ENCODE peak calls at places on chromosome 10, in seven cellular contexts. L, Y, W, F, K, C and O are unnamed samples.

GRCh38 chr10:91271886-91272285 is 51.4 kb downstream of the PCGF5 start:
- DNase-seq in L (no peak), Y (no peak), W (no peak), F (peak; percentile 86), K (no peak), C (no peak), O (peak; percentile 82)

GRCh38 chr10:6044651-6045599 is 17.2 kb downstream of the IL2RA start:
- DNase-seq in L (peak; percentile 14), Y (no peak), W (no peak), F (no peak), K (no peak), C (peak; percentile 57), O (no peak)

GRCh38 chr10:11668847-11669610 is 57.6 kb upstream of the USP6NL start:
- DNase-seq in L (no peak), Y (no peak), W (no peak), F (no peak), K (no peak), C (no peak), O (no peak)

GRCh38 chr10:35007858-35008301 is 82.3 kb downstream of the CUL2 start:
- DNase-seq in L (peak; percentile 61), Y (no peak), W (no peak), F (no peak), K (no peak), C (no peak), O (no peak)

GRCh38 chr10:44467090-44467489 is 82.2 kb upstream of the CXCL12 start:
- DNase-seq in L (no peak), Y (no peak), W (no peak), F (no peak), K (no peak), C (no peak), O (no peak)

GRCh38 chr10:126646101-126646500 is 24.4 kb downstream of the C10orf90 start:
- DNase-seq in L (no peak), Y (peak; percentile 29), W (no peak), F (peak; percentile 36), K (no peak), C (no peak), O (peak; percentile 46)

GRCh38 chr10:86526606-86527005 is 5.0 kb upstream of the WAPL start:
- DNase-seq in L (no peak), Y (no peak), W (no peak), F (no peak), K (no peak), C (no peak), O (no peak)

GRCh38 chr10:76649723-76650127 is 987.9 kb downstream of the KCNMA1 start:
- DNase-seq in L (no peak), Y (peak; percentile 55), W (no peak), F (peak; percentile 64), K (no peak), C (no peak), O (peak; percentile 86)

GRCh38 chr10:70174058-70174741 is 3.9 kb upstream of the SAR1A start:
- DNase-seq in L (peak; percentile 45), Y (peak; percentile 37), W (no peak), F (no peak), K (peak; percentile 18), C (no peak), O (no peak)

GRCh38 chr10:117534321-117535044 is 8.1 kb upstream of the EMX2 start:
- DNase-seq in L (peak; percentile 73), Y (no peak), W (no peak), F (no peak), K (no peak), C (no peak), O (no peak)

GRCh38 chr10:117536359-117536861 is 6.1 kb upstream of the EMX2 start:
- DNase-seq in L (peak; percentile 63), Y (no peak), W (no peak), F (no peak), K (no peak), C (no peak), O (no peak)

GRCh38 chr10:117535752-117536358 is 6.7 kb upstream of the EMX2 start:
- DNase-seq in L (no peak), Y (no peak), W (no peak), F (no peak), K (no peak), C (no peak), O (no peak)

GRCh38 chr10:117533507-117534281 is 8.9 kb upstream of the EMX2 start:
- DNase-seq in L (peak; percentile 50), Y (no peak), W (no peak), F (no peak), K (no peak), C (no peak), O (no peak)

DNA sequence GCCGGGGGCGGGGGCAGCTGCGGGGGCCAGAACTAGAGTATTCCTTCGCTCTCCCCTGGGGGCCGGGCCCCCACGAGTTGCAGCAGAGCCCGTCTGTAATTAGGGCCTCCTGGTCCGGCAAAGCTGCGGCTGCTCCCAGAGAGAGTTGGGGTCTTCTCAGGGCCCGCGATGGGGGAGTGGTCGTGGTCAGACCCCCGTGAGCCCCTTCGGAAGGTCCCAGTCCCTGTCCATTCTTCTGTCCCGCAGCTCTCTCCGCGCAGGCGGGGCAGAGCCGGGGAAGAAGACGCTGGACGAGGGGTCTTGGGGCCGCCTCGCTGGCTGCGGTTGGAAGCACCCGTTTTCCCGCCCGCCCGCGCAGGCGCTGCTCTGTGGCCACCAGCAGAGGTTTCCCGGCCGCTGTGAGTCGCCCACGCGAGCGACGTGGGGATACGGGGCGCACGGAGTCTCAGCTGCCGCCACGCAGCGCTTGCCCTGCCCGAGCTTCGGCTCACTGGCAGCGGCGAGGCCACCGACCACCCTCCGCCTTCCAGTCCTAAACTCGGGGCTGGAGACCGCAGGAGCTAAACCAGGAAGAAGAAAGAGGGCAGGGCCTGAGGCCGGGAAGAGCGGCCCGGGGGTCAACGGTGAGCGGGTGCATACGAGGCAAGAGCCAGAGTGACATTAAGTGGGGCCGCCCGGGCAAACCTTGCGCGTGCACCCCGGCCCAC is 7.3 kb upstream of the EMX2 start:
- DNase-seq in L (peak; percentile 78), Y (no peak), W (no peak), F (no peak), K (no peak), C (no peak), O (no peak)
- H3K4me3 ChIP-seq in L (peak overlapping the region; percentile 54), Y (no peak overlapping the region), W (peak overlapping the region; percentile 45), F (peak overlapping the region; percentile 63), K (no peak overlapping the region), C (no peak overlapping the region), O (peak overlapping the region; percentile 26)

DNA sequence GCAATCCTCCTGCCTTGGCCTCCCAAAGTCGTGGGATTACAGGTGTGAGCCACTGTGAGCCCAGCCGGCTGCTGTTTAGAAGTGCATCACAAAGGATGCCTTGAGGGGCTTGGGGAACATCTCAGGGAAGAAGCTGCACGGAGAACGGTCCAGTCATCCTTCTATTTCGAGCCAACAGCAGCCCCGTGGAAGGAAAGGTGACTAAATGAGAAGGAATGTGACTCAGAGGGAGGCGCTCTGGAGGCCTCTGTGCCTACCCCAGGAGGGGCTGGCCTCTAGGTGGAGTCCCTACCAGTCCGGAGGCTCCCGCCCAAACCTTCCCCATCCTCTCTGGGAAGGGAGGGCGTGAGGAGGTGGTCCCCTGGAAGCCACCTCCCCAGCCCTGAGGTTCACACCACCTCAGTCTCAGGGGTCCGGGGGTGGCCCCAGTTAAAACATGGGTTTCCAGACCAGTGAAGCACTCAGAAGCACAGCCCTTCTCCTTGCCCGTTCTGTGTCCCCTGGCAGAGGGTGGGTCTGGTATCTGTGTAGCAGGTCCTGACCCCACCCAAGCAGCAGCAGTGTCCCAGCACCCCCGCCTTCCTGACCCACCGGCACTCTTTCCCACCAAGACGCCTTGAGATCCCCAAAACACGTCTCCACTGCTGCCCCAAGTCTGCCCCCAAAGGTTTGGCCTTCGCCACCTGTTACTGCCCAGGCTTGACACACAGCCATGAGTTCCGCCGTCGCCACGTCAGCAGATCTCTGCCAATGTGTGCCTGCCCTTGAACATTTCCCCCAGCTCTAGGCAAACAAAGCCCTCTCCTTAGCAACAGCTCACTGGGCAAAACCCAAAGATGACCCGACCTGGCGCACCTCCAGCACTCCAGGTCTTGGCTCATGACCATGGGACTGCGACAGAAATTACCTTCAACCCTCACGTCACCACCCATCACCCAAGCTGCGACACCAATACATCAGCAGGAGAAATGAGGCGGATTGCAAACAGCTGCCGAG is 75.9 kb downstream of the CTBP2 start:
- DNase-seq in L (peak; percentile 79), Y (peak; percentile 93), W (peak; percentile 81), F (peak; percentile 91), K (peak; percentile 83), C (no peak), O (peak; percentile 91)
- TF ChIP-seq CTCF in L (peak; percentile 26), Y (peak; percentile 31), W (peak; percentile 24), F (peak; percentile 33), K (no peak), C (no peak), O (peak; percentile 24)

GRCh38 chr10:106917452-106918055 is 247.0 kb downstream of the SORCS1 start:
- DNase-seq in L (no peak), Y (no peak), W (no peak), F (no peak), K (no peak), C (no peak), O (no peak)

GRCh38 chr10:106908225-106908624 is 256.3 kb downstream of the SORCS1 start:
- DNase-seq in L (no peak), Y (no peak), W (no peak), F (no peak), K (no peak), C (no peak), O (no peak)

GRCh38 chr10:106910666-106911065 is 253.8 kb downstream of the SORCS1 start:
- DNase-seq in L (no peak), Y (no peak), W (no peak), F (no peak), K (no peak), C (no peak), O (no peak)

GRCh38 chr10:106913294-106913693 is 251.2 kb downstream of the SORCS1 start:
- DNase-seq in L (no peak), Y (no peak), W (no peak), F (no peak), K (no peak), C (no peak), O (no peak)
- H3K4me3 ChIP-seq in L (no peak overlapping the region), Y (no peak overlapping the region), W (no peak overlapping the region), F (no peak overlapping the region), K (no peak overlapping the region), C (no peak overlapping the region), O (no peak overlapping the region)

DNA sequence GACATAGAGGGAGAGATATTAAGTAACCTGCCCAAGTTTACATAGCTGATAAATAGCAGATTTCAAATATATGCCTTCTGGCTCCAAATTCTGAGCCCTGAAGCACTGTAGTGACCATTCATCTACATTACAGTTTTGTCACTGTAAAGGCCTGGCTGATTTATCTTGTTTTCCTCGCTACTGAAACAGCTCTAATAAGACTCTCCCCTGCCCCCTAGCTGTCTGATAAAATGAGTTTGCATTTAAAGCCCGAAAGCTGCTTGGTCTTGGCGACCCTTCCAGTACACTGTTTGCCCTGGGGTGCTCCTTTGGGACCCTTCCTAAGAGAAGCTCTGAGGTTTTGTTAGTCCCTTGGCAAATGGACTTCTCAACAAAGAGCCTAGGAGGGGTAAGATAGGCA is 59.7 kb upstream of the RAB11FIP2 start:
- DNase-seq in L (peak; percentile 69), Y (peak; percentile 43), W (no peak), F (peak; percentile 37), K (no peak), C (peak; percentile 5), O (peak; percentile 41)
- TF ChIP-seq CTCF in L (peak; percentile 77), Y (peak; percentile 49), W (peak; percentile 34), F (peak; percentile 52), K (peak; percentile 32), C (peak; percentile 47), O (peak; percentile 47)